ENCODE peak calls at places on chromosomes 7 and 10, in seven cellular contexts. One of them, this sample, is unnamed.

GRCh38 chr10:3398825-3399646 is 226.5 kb upstream of the PITRM1 start:
- DNase-seq in upper lobe of left lung: no peak
- DNase-seq in suprapubic skin: no peak
- DNase-seq in GM12878: no peak
- DNase-seq in H1: no peak
- DNase-seq in HepG2: peak
- DNase-seq in transverse colon: no peak
- DNase-seq in this sample: no peak

GRCh38 chr7:2103071-2103898 is 129.5 kb downstream of the MAD1L1 start:
- DNase-seq in H1: no peak
- DNase-seq in HepG2: no peak
- DNase-seq in suprapubic skin: no peak
- DNase-seq in transverse colon: no peak
- DNase-seq in GM12878: no peak
- DNase-seq in upper lobe of left lung: no peak
- DNase-seq in this sample: no peak

GRCh38 chr7:98191668-98192431 is 19.4 kb upstream of the BHLHA15 start:
- DNase-seq in suprapubic skin: no peak
- DNase-seq in GM12878: no peak
- DNase-seq in upper lobe of left lung: no peak
- DNase-seq in H1: no peak
- DNase-seq in transverse colon: no peak
- DNase-seq in HepG2: no peak
- DNase-seq in this sample: no peak

GRCh38 chr10:31319602-31320178 is 674 bp downstream of the ZEB1 start:
- DNase-seq in GM12878: no peak
- DNase-seq in upper lobe of left lung: no peak
- DNase-seq in transverse colon: no peak
- DNase-seq in HepG2: no peak
- DNase-seq in suprapubic skin: no peak
- DNase-seq in H1: no peak
- DNase-seq in this sample: no peak

GRCh38 chr7:143295870-143296269 is 7.7 kb downstream of the CASP2 start:
- DNase-seq in H1: no peak
- DNase-seq in GM12878: no peak
- DNase-seq in suprapubic skin: no peak
- DNase-seq in HepG2: no peak
- DNase-seq in transverse colon: no peak
- DNase-seq in upper lobe of left lung: no peak
- DNase-seq in this sample: no peak

GRCh38 chr7:80189638-80190037 is 55.0 kb downstream of the GNAI1 start:
- DNase-seq in transverse colon: no peak
- DNase-seq in H1: no peak
- DNase-seq in HepG2: no peak
- DNase-seq in GM12878: no peak
- DNase-seq in upper lobe of left lung: no peak
- DNase-seq in suprapubic skin: no peak
- DNase-seq in this sample: no peak

GRCh38 chr10:70578371-70578947 is 24.1 kb downstream of the PRF1 start:
- DNase-seq in transverse colon: peak
- DNase-seq in suprapubic skin: no peak
- DNase-seq in HepG2: peak
- DNase-seq in upper lobe of left lung: no peak
- DNase-seq in GM12878: peak
- DNase-seq in H1: no peak
- DNase-seq in this sample: peak

GRCh38 chr7:155120460-155120859 is 50.3 kb downstream of the HTR5A start:
- DNase-seq in H1: no peak
- DNase-seq in HepG2: no peak
- DNase-seq in transverse colon: no peak
- DNase-seq in GM12878: no peak
- DNase-seq in suprapubic skin: no peak
- DNase-seq in upper lobe of left lung: no peak
- DNase-seq in this sample: no peak

GRCh38 chr7:149772236-149772820 is 1.1 kb downstream of the ZNF467 start:
- DNase-seq in HepG2: no peak
- DNase-seq in upper lobe of left lung: no peak
- DNase-seq in suprapubic skin: no peak
- DNase-seq in GM12878: no peak
- DNase-seq in H1: peak
- DNase-seq in transverse colon: peak
- DNase-seq in this sample: no peak

GRCh38 chr7:149772821-149773425 is 465 bp downstream of the ZNF467 start:
- DNase-seq in GM12878: no peak
- DNase-seq in suprapubic skin: no peak
- DNase-seq in HepG2: no peak
- DNase-seq in transverse colon: peak
- DNase-seq in H1: peak
- DNase-seq in upper lobe of left lung: peak
- DNase-seq in this sample: no peak

GRCh38 chr7:149774237-149775175 is 1.1 kb upstream of the ZNF467 start:
- DNase-seq in HepG2: no peak
- DNase-seq in suprapubic skin: no peak
- DNase-seq in upper lobe of left lung: peak
- DNase-seq in H1: no peak
- DNase-seq in transverse colon: peak
- DNase-seq in GM12878: no peak
- DNase-seq in this sample: no peak

GRCh38 chr7:149775176-149775556 is 1.8 kb upstream of the ZNF467 start:
- DNase-seq in GM12878: no peak
- DNase-seq in HepG2: no peak
- DNase-seq in H1: no peak
- DNase-seq in suprapubic skin: no peak
- DNase-seq in upper lobe of left lung: no peak
- DNase-seq in transverse colon: no peak
- DNase-seq in this sample: no peak

DNA sequence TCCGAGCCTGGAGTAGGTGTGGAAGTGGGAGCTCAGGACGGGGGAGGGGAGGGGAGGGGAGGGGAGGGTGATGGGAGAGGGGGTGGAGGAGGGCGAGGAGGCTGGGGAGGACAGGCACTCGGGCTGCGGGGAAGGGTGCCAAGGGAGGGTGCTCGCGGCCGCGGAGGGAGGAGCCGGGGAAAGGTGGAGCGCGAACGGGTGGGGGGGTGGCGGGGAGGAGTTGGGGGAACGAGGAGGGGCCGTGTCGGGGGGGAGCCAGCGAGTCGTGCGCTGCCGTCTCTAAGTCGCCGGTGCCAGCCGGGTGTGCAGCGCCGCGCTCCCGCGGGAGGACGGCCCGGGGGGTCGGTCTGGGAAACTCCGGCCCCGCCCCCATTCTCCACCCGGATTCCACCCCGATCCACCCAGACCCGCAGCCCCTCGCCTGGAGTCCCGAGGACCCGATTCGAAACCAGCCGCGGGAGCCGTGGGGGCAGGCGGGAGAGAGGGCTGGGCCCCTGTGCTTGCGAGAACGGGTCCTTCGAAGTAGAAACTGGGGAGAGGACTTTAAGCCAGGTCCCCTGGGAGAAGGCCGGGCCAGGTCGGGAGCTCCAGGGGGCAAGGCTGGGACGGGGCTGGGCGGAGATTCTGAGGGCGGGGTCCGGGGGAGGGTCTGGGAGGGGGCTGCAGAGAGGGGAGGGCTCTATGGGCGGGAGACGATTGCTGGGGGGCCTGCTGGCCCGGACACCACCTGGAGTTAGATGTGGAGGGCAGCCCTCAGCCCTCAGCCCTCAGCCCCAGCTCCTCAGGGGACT is at the start of gene ZNF467:
- DNase-seq in upper lobe of left lung: peak
- DNase-seq in suprapubic skin: peak
- DNase-seq in GM12878: no peak
- DNase-seq in H1: no peak
- DNase-seq in HepG2: no peak
- DNase-seq in transverse colon: peak
- DNase-seq in this sample: peak
- TF ChIP-seq POLR2AphosphoS5 in upper lobe of left lung: no peak
- TF ChIP-seq POLR2AphosphoS5 in suprapubic skin: no peak
- TF ChIP-seq POLR2AphosphoS5 in GM12878: no peak
- TF ChIP-seq POLR2AphosphoS5 in H1: no peak
- TF ChIP-seq POLR2AphosphoS5 in HepG2: no peak
- TF ChIP-seq POLR2AphosphoS5 in transverse colon: no peak
- TF ChIP-seq POLR2AphosphoS5 in this sample: peak

DNA sequence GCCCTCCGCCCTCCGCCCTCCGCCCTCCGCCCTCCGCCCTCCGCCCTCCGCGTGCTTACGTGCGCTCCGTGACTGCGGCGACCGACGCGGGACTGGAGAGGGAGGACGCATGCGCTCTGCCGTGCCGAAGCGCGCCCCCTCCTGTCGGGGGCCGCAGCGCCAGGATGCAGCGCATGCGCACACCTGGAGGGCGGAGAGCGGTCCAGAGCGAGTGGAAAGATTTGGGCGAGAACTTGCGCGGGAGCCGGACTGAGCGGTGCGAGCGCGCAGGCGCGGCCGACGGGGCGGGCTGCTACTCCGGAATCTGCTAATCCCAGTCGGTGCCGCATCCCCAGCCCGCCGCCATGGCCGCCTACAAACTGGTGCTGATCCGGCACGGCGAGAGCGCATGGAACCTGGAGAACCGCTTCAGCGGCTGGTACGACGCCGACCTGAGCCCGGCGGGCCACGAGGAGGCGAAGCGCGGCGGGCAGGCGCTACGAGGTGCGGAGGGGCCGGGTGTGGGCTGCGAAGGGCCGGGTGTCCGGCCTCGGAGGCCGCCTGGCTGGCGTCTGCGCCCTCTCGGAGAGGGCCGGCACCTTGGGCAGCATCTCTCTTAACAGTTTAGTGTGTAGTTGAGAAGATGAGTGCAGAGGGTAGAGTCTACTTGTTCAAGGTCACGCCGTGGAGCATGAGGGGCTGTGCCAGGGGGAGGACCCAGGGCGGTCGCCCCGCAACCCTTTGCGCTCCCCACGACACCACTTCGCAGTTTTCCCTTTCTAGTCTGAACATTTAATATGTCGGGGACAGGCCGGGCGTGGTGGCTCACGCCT is at the start of gene PGAM1:
- DNase-seq in H1: peak
- DNase-seq in suprapubic skin: peak
- DNase-seq in HepG2: peak
- DNase-seq in upper lobe of left lung: peak
- DNase-seq in transverse colon: peak
- DNase-seq in GM12878: peak
- DNase-seq in this sample: peak
- TF ChIP-seq EP300 in H1: no peak
- TF ChIP-seq EP300 in suprapubic skin: no peak
- TF ChIP-seq EP300 in HepG2: no peak
- TF ChIP-seq EP300 in upper lobe of left lung: no peak
- TF ChIP-seq EP300 in transverse colon: no peak
- TF ChIP-seq EP300 in GM12878: no peak
- TF ChIP-seq EP300 in this sample: no peak

GRCh38 chr10:91409869-91410637 is at the start of gene HECTD2:
- DNase-seq in upper lobe of left lung: peak
- DNase-seq in transverse colon: peak
- DNase-seq in suprapubic skin: peak
- DNase-seq in H1: peak
- DNase-seq in HepG2: peak
- DNase-seq in GM12878: no peak
- DNase-seq in this sample: peak

GRCh38 chr10:91410638-91411367 is 659 bp downstream of the HECTD2 start:
- DNase-seq in HepG2: no peak
- DNase-seq in GM12878: no peak
- DNase-seq in transverse colon: no peak
- DNase-seq in H1: no peak
- DNase-seq in suprapubic skin: peak
- DNase-seq in upper lobe of left lung: peak
- DNase-seq in this sample: no peak

GRCh38 chr10:91406322-91406721 is 3.8 kb upstream of the HECTD2 start:
- DNase-seq in GM12878: no peak
- DNase-seq in transverse colon: no peak
- DNase-seq in upper lobe of left lung: no peak
- DNase-seq in suprapubic skin: no peak
- DNase-seq in H1: no peak
- DNase-seq in HepG2: no peak
- DNase-seq in this sample: no peak

GRCh38 chr10:91412688-91413087 is 2.5 kb downstream of the HECTD2 start:
- DNase-seq in H1: no peak
- DNase-seq in GM12878: no peak
- DNase-seq in transverse colon: no peak
- DNase-seq in suprapubic skin: no peak
- DNase-seq in HepG2: no peak
- DNase-seq in upper lobe of left lung: no peak
- DNase-seq in this sample: no peak

DNA sequence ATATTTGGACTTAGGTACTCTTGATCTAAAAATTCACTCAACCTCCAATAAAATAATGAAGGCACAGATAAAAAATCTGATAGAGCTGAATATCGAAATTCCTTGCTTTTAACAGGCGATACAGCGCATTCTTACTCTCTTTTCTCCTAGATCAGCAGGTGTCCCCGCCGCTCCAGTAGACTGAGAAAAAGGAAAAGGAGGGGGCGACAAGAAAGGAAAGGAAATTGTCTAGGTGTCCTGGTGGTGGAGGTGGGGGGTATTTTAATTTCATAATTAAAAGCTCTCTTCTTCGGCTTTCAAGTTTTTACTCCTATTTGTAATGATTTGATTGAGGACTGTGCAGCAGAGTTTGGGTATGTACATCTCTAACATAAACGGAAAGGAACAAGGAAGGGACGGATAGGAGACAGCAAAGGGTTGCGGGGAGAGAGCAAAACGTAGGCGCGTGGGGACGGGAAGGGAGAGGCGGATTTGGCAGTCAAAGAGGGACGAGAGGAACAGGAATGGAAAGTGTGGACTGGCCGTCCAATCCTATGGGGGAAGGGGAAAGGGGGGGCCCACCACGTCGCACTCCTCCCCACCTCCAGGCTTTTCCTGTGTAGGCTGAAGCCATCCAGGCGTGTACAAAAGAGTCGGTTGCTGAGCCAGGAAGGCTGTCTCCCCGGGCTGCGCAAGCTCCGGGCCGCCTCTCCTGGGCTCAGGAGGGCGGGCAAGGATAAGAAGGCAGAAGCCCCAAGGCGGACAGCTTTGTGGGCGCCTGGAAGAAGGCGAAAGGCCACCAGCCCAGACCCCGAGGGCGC is 875 bp upstream of the HECTD2 start:
- DNase-seq in transverse colon: peak
- DNase-seq in upper lobe of left lung: peak
- DNase-seq in suprapubic skin: peak
- DNase-seq in GM12878: no peak
- DNase-seq in H1: no peak
- DNase-seq in HepG2: peak
- DNase-seq in this sample: peak
- TF ChIP-seq POLR2AphosphoS5 in transverse colon: peak
- TF ChIP-seq POLR2AphosphoS5 in upper lobe of left lung: no peak
- TF ChIP-seq POLR2AphosphoS5 in suprapubic skin: no peak
- TF ChIP-seq POLR2AphosphoS5 in GM12878: peak
- TF ChIP-seq POLR2AphosphoS5 in H1: no peak
- TF ChIP-seq POLR2AphosphoS5 in HepG2: peak
- TF ChIP-seq POLR2AphosphoS5 in this sample: peak

GRCh38 chr10:72095195-72095594 is 6.8 kb upstream of the SPOCK2 start:
- DNase-seq in GM12878: no peak
- DNase-seq in upper lobe of left lung: no peak
- DNase-seq in transverse colon: no peak
- DNase-seq in suprapubic skin: no peak
- DNase-seq in HepG2: no peak
- DNase-seq in H1: no peak
- DNase-seq in this sample: no peak

GRCh38 chr10:72097448-72098300 is 9.3 kb upstream of the SPOCK2 start:
- DNase-seq in GM12878: no peak
- DNase-seq in H1: no peak
- DNase-seq in upper lobe of left lung: no peak
- DNase-seq in suprapubic skin: no peak
- DNase-seq in HepG2: peak
- DNase-seq in transverse colon: no peak
- DNase-seq in this sample: no peak

GRCh38 chr10:72096115-72097000 is 8.0 kb upstream of the SPOCK2 start:
- DNase-seq in GM12878: no peak
- DNase-seq in HepG2: peak
- DNase-seq in suprapubic skin: no peak
- DNase-seq in transverse colon: no peak
- DNase-seq in upper lobe of left lung: no peak
- DNase-seq in H1: no peak
- DNase-seq in this sample: no peak

GRCh38 chr10:72098301-72099053 is 10.1 kb upstream of the SPOCK2 start:
- DNase-seq in suprapubic skin: no peak
- DNase-seq in transverse colon: no peak
- DNase-seq in H1: no peak
- DNase-seq in HepG2: peak
- DNase-seq in upper lobe of left lung: no peak
- DNase-seq in GM12878: no peak
- DNase-seq in this sample: no peak

DNA sequence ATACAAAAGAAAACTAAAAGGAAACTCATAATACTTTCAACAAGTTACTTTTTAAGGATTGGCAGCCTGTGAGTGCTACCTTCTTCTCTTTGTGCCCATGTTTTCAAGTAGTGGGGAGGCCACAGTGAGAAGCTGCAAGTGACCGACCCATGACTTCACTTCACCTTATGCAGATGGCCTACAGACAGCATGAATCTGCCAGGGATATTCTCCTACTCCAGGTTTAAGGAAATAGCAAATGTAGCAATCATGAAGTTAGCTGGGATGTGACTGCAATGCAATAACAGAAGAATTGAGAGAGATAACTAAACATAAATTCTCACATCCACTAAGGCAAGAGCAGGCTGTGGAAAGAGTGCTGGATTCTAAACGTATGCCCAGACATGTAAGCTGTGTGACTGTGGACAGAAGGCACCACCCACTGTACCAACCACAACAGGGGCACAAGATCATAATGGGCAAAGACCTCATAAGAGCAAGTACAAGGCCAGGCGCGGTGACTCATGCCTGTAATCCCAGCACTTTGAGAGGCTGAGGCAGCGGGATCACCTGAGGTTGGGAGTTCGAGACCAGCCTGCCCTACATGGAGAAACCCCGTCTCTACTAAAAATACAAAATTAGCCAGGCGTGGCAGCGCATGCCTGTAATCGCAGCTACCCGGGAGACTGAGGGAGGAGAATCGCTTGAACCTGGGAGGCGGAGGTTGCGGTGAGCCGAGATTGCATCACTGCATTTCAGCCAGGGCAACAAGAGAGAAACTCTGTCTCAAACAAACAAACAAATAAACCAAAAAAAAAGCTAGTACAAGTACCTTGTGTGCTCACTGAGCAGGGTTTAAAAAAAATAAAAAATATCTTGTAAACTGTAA is 10.9 kb upstream of the SPOCK2 start:
- DNase-seq in transverse colon: no peak
- DNase-seq in H1: no peak
- DNase-seq in HepG2: peak
- DNase-seq in upper lobe of left lung: no peak
- DNase-seq in suprapubic skin: no peak
- DNase-seq in GM12878: no peak
- DNase-seq in this sample: no peak
- TF ChIP-seq EP300 in transverse colon: no peak
- TF ChIP-seq EP300 in H1: no peak
- TF ChIP-seq EP300 in HepG2: no peak
- TF ChIP-seq EP300 in upper lobe of left lung: no peak
- TF ChIP-seq EP300 in suprapubic skin: no peak
- TF ChIP-seq EP300 in GM12878: no peak
- TF ChIP-seq EP300 in this sample: no peak

This sample was measured in sigmoid colon.